ENCODE peak calls at places on chromosomes 1 and 21, in eight cellular contexts. Q is heart left ventricle, A is ascending aorta, L is Panc1, S is GM23248, W is gastrocnemius medialis, N is PC-3, I is GM23338. H is an unnamed sample.
A peak's percentile ranks its signal among the peaks of the same experiment; 100 is the strongest.

GRCh38 chr1:234270103-234270502 is 103.2 kb upstream of the COA6 start:
- DNase-seq in A (no peak), L (no peak), S (no peak), W (no peak), I (no peak), Q (no peak), N (no peak), H (no peak)

GRCh38 chr1:228989992-228990827 is 254.9 kb downstream of the RHOU start:
- DNase-seq in L (no peak), Q (peak; percentile 73), S (no peak), N (no peak), A (peak; percentile 78), I (no peak), W (peak; percentile 57), H (peak; percentile 21)

GRCh38 chr1:12475947-12476346 is 142.1 kb downstream of the DHRS3 start:
- DNase-seq in A (peak; percentile 61), L (no peak), S (no peak), Q (no peak), W (peak; percentile 73), I (no peak), N (peak; percentile 73), H (no peak)

GRCh38 chr1:214027498-214027897 is 39.7 kb downstream of the PROX1 start:
- DNase-seq in L (no peak), N (no peak), I (no peak), A (no peak), W (no peak), Q (no peak), S (no peak), H (no peak)

GRCh38 chr1:156571261-156571958 is 955 bp downstream of the IQGAP3 start:
- DNase-seq in W (no peak), L (no peak), A (no peak), I (no peak), Q (no peak), N (peak; percentile 77), S (peak; percentile 94), H (no peak)

GRCh38 chr1:150564051-150564991 is 15.1 kb downstream of the MCL1 start:
- DNase-seq in N (no peak), I (no peak), S (peak; percentile 83), Q (no peak), L (no peak), A (no peak), W (no peak), H (no peak)

GRCh38 chr1:117013310-117013850 is 11.8 kb downstream of the CD101 start:
- DNase-seq in W (no peak), N (peak; percentile 84), I (no peak), Q (no peak), A (no peak), S (no peak), L (no peak), H (no peak)

GRCh38 chr1:222579316-222579715 is 10.4 kb downstream of the TAF1A start:
- DNase-seq in A (no peak), W (no peak), I (no peak), N (no peak), S (no peak), L (no peak), Q (no peak), H (no peak)

GRCh38 chr1:13618483-13618882 is 34.9 kb downstream of the PDPN start:
- DNase-seq in A (no peak), N (no peak), S (no peak), I (no peak), L (no peak), W (no peak), Q (no peak), H (no peak)

GRCh38 chr1:84782311-84782771 is 92.1 kb upstream of the SSX2IP start:
- DNase-seq in L (peak; percentile 69), W (no peak), A (peak; percentile 72), Q (peak; percentile 41), I (peak; percentile 95), S (peak; percentile 70), N (peak; percentile 40), H (no peak)

GRCh38 chr21:44089001-44089911 is 17.9 kb upstream of the PWP2 start:
- DNase-seq in N (no peak), S (no peak), L (no peak), A (peak; percentile 60), I (no peak), W (no peak), Q (peak; percentile 18), H (no peak)

GRCh38 chr21:44085491-44086321 is 21.5 kb upstream of the PWP2 start:
- DNase-seq in A (peak; percentile 44), S (no peak), Q (peak; percentile 18), N (no peak), L (no peak), I (no peak), W (no peak), H (no peak)

GRCh38 chr21:44086636-44087425 is 20.4 kb upstream of the PWP2 start:
- DNase-seq in S (no peak), W (no peak), Q (peak; percentile 16), L (no peak), A (peak; percentile 57), I (no peak), N (no peak), H (no peak)

GRCh38 chr21:44088401-44088780 is 18.8 kb upstream of the PWP2 start:
- DNase-seq in S (no peak), N (no peak), I (no peak), W (no peak), A (peak; percentile 38), L (no peak), Q (peak; percentile 6), H (no peak)

GRCh38 chr21:44087426-44088400 is 19.5 kb upstream of the PWP2 start:
- DNase-seq in W (no peak), Q (peak; percentile 22), L (no peak), S (no peak), N (no peak), A (peak; percentile 65), I (no peak), H (no peak)
- H3K4me1 ChIP-seq in W (no peaks in the 10 kb centered on the region), Q (peaks cover 52% of the 10 kb centered on the region), L (no peaks in the 10 kb centered on the region), S (no peaks in the 10 kb centered on the region), N (no peaks in the 10 kb centered on the region), A (no peaks in the 10 kb centered on the region), I (no peaks in the 10 kb centered on the region), H (peaks cover 6% of the 10 kb centered on the region)

GRCh38 chr1:236176337-236177336 is 34.3 kb downstream of the GPR137B start:
- DNase-seq in W (no peak), L (no peak), A (no peak), I (no peak), Q (no peak), S (peak; percentile 3), N (no peak), H (no peak)

GRCh38 chr1:236175642-236176336 is 33.5 kb downstream of the GPR137B start:
- DNase-seq in Q (no peak), I (no peak), W (no peak), S (no peak), L (no peak), N (no peak), A (no peak), H (no peak)

GRCh38 chr1:236173174-236173767 is 30.9 kb downstream of the GPR137B start:
- DNase-seq in W (no peak), I (peak; percentile 31), A (no peak), Q (no peak), S (no peak), N (no peak), L (no peak), H (no peak)

GRCh38 chr1:236168716-236169429 is 26.5 kb downstream of the GPR137B start:
- DNase-seq in N (no peak), I (peak; percentile 62), L (peak; percentile 92), W (no peak), A (no peak), Q (no peak), S (peak; percentile 47), H (no peak)

GRCh38 chr1:236172041-236172579 is 29.8 kb downstream of the GPR137B start:
- DNase-seq in I (no peak), L (no peak), N (no peak), W (no peak), S (no peak), Q (no peak), A (no peak), H (no peak)
- H3K36me3 ChIP-seq in I (no peaks in the 10 kb centered on the region), L (no peaks in the 10 kb centered on the region), N (no peaks in the 10 kb centered on the region), W (no peaks in the 10 kb centered on the region), S (no peaks in the 10 kb centered on the region), Q (no peaks in the 10 kb centered on the region), A (no peaks in the 10 kb centered on the region), H (no peaks in the 10 kb centered on the region)

GRCh38 chr1:46654012-46654411 is 14.2 kb downstream of the ATPAF1 start:
- DNase-seq in Q (no peak), W (no peak), L (no peak), S (no peak), N (no peak), I (no peak), A (no peak), H (no peak)

GRCh38 chr1:46652321-46653100 is 15.7 kb downstream of the ATPAF1 start:
- DNase-seq in S (no peak), L (no peak), N (peak; percentile 50), W (no peak), Q (no peak), I (no peak), A (no peak), H (no peak)

GRCh38 chr1:46655848-46656247 is 12.3 kb downstream of the ATPAF1 start:
- DNase-seq in N (no peak), A (no peak), W (no peak), Q (no peak), S (no peak), I (no peak), L (no peak), H (no peak)

GRCh38 chr1:46650491-46650890 is 17.7 kb downstream of the ATPAF1 start:
- DNase-seq in S (no peak), I (no peak), L (no peak), Q (no peak), N (no peak), W (no peak), A (no peak), H (no peak)

GRCh38 chr1:46653405-46653853 is 14.7 kb downstream of the ATPAF1 start:
- DNase-seq in A (no peak), S (peak; percentile 67), N (no peak), L (no peak), I (no peak), Q (no peak), W (no peak), H (no peak)
- H3K4me3 ChIP-seq in A (no peak overlapping the region), S (peak overlapping the region; percentile 53), N (no peak overlapping the region), L (no peak overlapping the region), I (no peak overlapping the region), Q (no peak overlapping the region), W (no peak overlapping the region), H (no peak overlapping the region)

GRCh38 chr1:155529109-155529508 is 33.5 kb downstream of the ASH1L start:
- DNase-seq in W (no peak), Q (no peak), I (no peak), A (no peak), N (no peak), S (no peak), L (no peak), H (no peak)
- H3K4me1 ChIP-seq in W (peaks cover 50% of the 10 kb centered on the region), Q (peaks cover 23% of the 10 kb centered on the region), I (peaks cover 7% of the 10 kb centered on the region), A (peaks cover 13% of the 10 kb centered on the region), N (no peaks in the 10 kb centered on the region), S (no peaks in the 10 kb centered on the region), L (no peaks in the 10 kb centered on the region), H (peaks cover 30% of the 10 kb centered on the region)

DNA sequence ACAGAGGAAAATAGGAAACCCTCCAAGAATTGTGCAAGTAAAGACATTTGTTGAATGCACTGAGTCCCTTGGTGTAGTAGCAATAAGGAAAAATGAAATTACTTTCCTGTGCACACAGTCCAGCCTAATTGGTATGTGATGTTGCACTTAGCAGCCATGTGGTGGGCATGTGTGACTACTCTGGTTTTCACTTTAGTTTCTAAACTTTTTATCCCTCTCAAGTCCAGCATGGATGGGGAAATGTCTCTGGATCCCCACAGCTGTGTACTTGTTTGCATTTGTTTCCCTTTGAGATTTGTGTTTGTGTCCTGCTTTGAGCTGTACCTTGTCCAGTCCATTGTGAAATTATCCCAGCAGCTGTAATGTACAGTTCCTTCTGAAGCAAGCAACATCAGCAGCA is 7.1 kb upstream of the AGO3 start:
- DNase-seq in I (no peak), Q (no peak), L (no peak), W (no peak), S (no peak), A (no peak), N (no peak), H (no peak)
- H3K36me3 ChIP-seq in I (peaks cover 21% of the 10 kb centered on the region), Q (no peaks in the 10 kb centered on the region), L (peaks cover 3% of the 10 kb centered on the region), W (peaks cover 19% of the 10 kb centered on the region), S (no peaks in the 10 kb centered on the region), A (peaks cover 17% of the 10 kb centered on the region), N (peaks cover 7% of the 10 kb centered on the region), H (peaks cover 12% of the 10 kb centered on the region)

H was measured in thoracic aorta.